ENCODE peak calls at places on chromosome 2, in eight cellular contexts. L is GM12892; C is adrenal gland; R is psoas muscle; F is stimulated activated CD4-positive, alpha-beta T cell treated with anti-CD3 and anti-CD28 coated beads, Interleukin-15, amount 100 ng/mL, for 24 hours; Y is T-helper 9 cell; A is AG09319; S is hepatocyte. O is an unnamed sample.

GRCh38 chr2:216692636-216693413 is 2.5 kb downstream of the IGFBP5 start:
- DNase-seq in F (peak; percentile 84), L (no peak), C (peak; percentile 73), R (peak; percentile 91), A (peak; percentile 52), Y (no peak), S (peak; percentile 88), O (peak; percentile 76)

GRCh38 chr2:239195318-239195871 is 205.4 kb downstream of the HDAC4 start:
- DNase-seq in A (no peak), S (no peak), L (no peak), C (no peak), R (no peak), Y (no peak), F (no peak), O (no peak)

GRCh38 chr2:163729874-163730273 is 5.9 kb downstream of the FIGN start:
- DNase-seq in S (no peak), Y (no peak), R (no peak), F (no peak), A (no peak), L (no peak), C (no peak), O (no peak)

GRCh38 chr2:26648516-26648915 is 7.3 kb upstream of the CIB4 start:
- DNase-seq in A (no peak), R (no peak), F (no peak), L (no peak), Y (no peak), S (no peak), C (no peak), O (no peak)

GRCh38 chr2:94874277-94874997 is 3.2 kb downstream of the TEKT4 start:
- DNase-seq in R (no peak), L (peak; percentile 92), S (no peak), Y (peak; percentile 41), A (no peak), C (peak; percentile 34), F (peak; percentile 76), O (no peak)

GRCh38 chr2:25851740-25852503 is 26.4 kb downstream of the ASXL2 start:
- DNase-seq in A (peak; percentile 56), S (peak; percentile 74), C (peak; percentile 20), R (no peak), F (peak; percentile 44), L (peak; percentile 21), Y (no peak), O (peak; percentile 33)

GRCh38 chr2:109699646-109700045 is 85.5 kb downstream of the SOWAHC start:
- DNase-seq in S (peak; percentile 55), R (no peak), F (no peak), L (no peak), C (no peak), A (no peak), Y (no peak), O (no peak)

GRCh38 chr2:23673082-23673481 is 253.8 kb downstream of the ATAD2B start:
- DNase-seq in R (no peak), S (no peak), L (no peak), C (no peak), Y (no peak), A (no peak), F (no peak), O (no peak)

O was measured in mucosa of gallbladder.